ENCODE peak calls at places on chromosomes 3 and 15, in eight cellular contexts. V is CD8-positive, alpha-beta memory T cell; B is stomach; U is psoas muscle; D is OCI-LY7; Z is coronary artery; R is AG04450; H is testis. K is an unnamed sample.

GRCh38 chr15:101710806-101711205 is 13.5 kb downstream of the TARS3 start:
- DNase-seq in U (no peak), Z (no peak), R (peak), H (no peak), B (no peak), V (no peak), D (no peak), K (no peak)

GRCh38 chr3:127115691-127116351 is 77.1 kb upstream of the PRR23E start:
- DNase-seq in R (no peak), V (no peak), Z (peak), U (no peak), D (no peak), H (no peak), B (no peak), K (peak)

GRCh38 chr3:38297947-38298711 is 16.0 kb downstream of the SLC22A14 start:
- DNase-seq in D (peak), B (no peak), V (no peak), U (no peak), R (no peak), Z (no peak), H (no peak), K (no peak)

GRCh38 chr3:125219261-125219701 is 6.7 kb upstream of the SLC12A8 start:
- DNase-seq in H (no peak), Z (no peak), V (no peak), D (no peak), R (no peak), B (no peak), U (no peak), K (no peak)

GRCh38 chr15:94523873-94524272 is 292.5 kb downstream of the MCTP2 start:
- DNase-seq in U (no peak), R (no peak), H (no peak), V (no peak), Z (no peak), D (no peak), B (no peak), K (no peak)

GRCh38 chr3:29416514-29416913 is 135.6 kb downstream of the RBMS3 start:
- DNase-seq in H (no peak), V (no peak), U (no peak), D (no peak), B (no peak), R (no peak), Z (no peak), K (no peak)

GRCh38 chr15:59904450-59904979 is 99.6 kb upstream of the FOXB1 start:
- DNase-seq in B (no peak), V (no peak), D (no peak), R (no peak), U (no peak), H (no peak), Z (no peak), K (no peak)

GRCh38 chr15:72766780-72767179 is 16.8 kb downstream of the ADPGK start:
- DNase-seq in V (no peak), B (no peak), Z (no peak), D (no peak), H (no peak), R (no peak), U (no peak), K (no peak)

GRCh38 chr3:147807773-147808172 is 398.6 kb downstream of the ZIC1 start:
- DNase-seq in R (no peak), D (no peak), B (no peak), Z (no peak), U (no peak), V (no peak), H (no peak), K (no peak)

GRCh38 chr3:38662544-38662943 is 13.1 kb upstream of the SCN5A start:
- DNase-seq in B (no peak), D (peak), V (no peak), Z (no peak), R (no peak), H (peak), U (no peak), K (no peak)

GRCh38 chr3:9398715-9399708 is 1.6 kb downstream of the SETD5 start:
- DNase-seq in V (no peak), R (no peak), U (no peak), B (no peak), H (peak), D (peak), Z (no peak), K (no peak)

GRCh38 chr3:71237661-71238060 is 345.9 kb downstream of the FOXP1 start:
- DNase-seq in R (no peak), Z (no peak), V (no peak), H (no peak), B (no peak), D (no peak), U (no peak), K (no peak)

GRCh38 chr3:12629560-12629959 is 34.4 kb downstream of the RAF1 start:
- DNase-seq in Z (no peak), V (no peak), D (no peak), B (peak), R (no peak), U (no peak), H (no peak), K (peak)

GRCh38 chr3:158552124-158552523 is 18.9 kb upstream of the MLF1 start:
- DNase-seq in H (no peak), Z (no peak), U (no peak), R (no peak), V (no peak), B (no peak), D (no peak), K (no peak)

GRCh38 chr3:184173374-184173722 is 1.3 kb upstream of the AP2M1 start:
- DNase-seq in D (no peak), B (no peak), V (no peak), Z (no peak), U (no peak), R (no peak), H (no peak), K (no peak)

GRCh38 chr3:184172681-184173373 is 1.8 kb upstream of the AP2M1 start:
- DNase-seq in V (no peak), B (no peak), Z (no peak), D (no peak), H (no peak), R (no peak), U (no peak), K (no peak)

GRCh38 chr3:184174278-184174645 is 393 bp upstream of the AP2M1 start:
- DNase-seq in H (no peak), D (no peak), R (no peak), Z (no peak), B (no peak), V (no peak), U (no peak), K (no peak)

GRCh38 chr3:184169896-184170875 is 4.5 kb upstream of the AP2M1 start:
- DNase-seq in B (no peak), Z (no peak), D (no peak), U (no peak), H (no peak), V (no peak), R (no peak), K (no peak)

GRCh38 chr3:184171562-184171961 is 3.1 kb upstream of the AP2M1 start:
- DNase-seq in R (no peak), H (no peak), B (no peak), Z (no peak), U (no peak), D (no peak), V (no peak), K (no peak)
- H3K27ac ChIP-seq in R (peak), H (no peak), B (no peak), Z (no peak), U (no peak), D (no peak), V (no peak), K (no peak)

GRCh38 chr15:68674975-68675374 is 96.2 kb downstream of the CORO2B start:
- DNase-seq in R (no peak), H (no peak), D (peak), U (no peak), Z (peak), B (no peak), V (no peak), K (no peak)
- H3K27ac ChIP-seq in R (no peak), H (no peak), D (no peak), U (no peak), Z (no peak), B (no peak), V (no peak), K (no peak)

GRCh38 chr3:146712826-146713225 is 107.7 kb upstream of the PLSCR5 start:
- DNase-seq in H (no peak), B (no peak), V (no peak), Z (no peak), D (no peak), U (no peak), R (no peak), K (no peak)
- H3K27ac ChIP-seq in H (no peak), B (no peak), V (no peak), Z (no peak), D (no peak), U (no peak), R (no peak), K (no peak)

GRCh38 chr15:41811432-41812195 is 16.3 kb upstream of the JMJD7 start:
- DNase-seq in V (peak), H (peak), Z (peak), U (peak), B (peak), R (peak), D (peak), K (peak)

GRCh38 chr15:41809121-41809520 is 18.8 kb upstream of the JMJD7 start:
- DNase-seq in R (no peak), Z (no peak), U (no peak), V (no peak), H (no peak), B (no peak), D (no peak), K (no peak)

GRCh38 chr15:41810651-41811431 is 17.1 kb upstream of the JMJD7 start:
- DNase-seq in H (no peak), Z (no peak), U (no peak), R (no peak), D (peak), V (no peak), B (no peak), K (no peak)

GRCh38 chr15:41806291-41807181 is 21.4 kb upstream of the JMJD7 start:
- DNase-seq in H (peak), Z (no peak), V (no peak), U (no peak), R (no peak), B (peak), D (no peak), K (no peak)

GRCh38 chr15:41809526-41810220 is 18.2 kb upstream of the JMJD7 start:
- DNase-seq in U (no peak), H (no peak), D (no peak), B (no peak), R (no peak), Z (no peak), V (no peak), K (no peak)
- H3K27ac ChIP-seq in U (no peak), H (no peak), D (no peak), B (no peak), R (no peak), Z (no peak), V (no peak), K (no peak)

DNA sequence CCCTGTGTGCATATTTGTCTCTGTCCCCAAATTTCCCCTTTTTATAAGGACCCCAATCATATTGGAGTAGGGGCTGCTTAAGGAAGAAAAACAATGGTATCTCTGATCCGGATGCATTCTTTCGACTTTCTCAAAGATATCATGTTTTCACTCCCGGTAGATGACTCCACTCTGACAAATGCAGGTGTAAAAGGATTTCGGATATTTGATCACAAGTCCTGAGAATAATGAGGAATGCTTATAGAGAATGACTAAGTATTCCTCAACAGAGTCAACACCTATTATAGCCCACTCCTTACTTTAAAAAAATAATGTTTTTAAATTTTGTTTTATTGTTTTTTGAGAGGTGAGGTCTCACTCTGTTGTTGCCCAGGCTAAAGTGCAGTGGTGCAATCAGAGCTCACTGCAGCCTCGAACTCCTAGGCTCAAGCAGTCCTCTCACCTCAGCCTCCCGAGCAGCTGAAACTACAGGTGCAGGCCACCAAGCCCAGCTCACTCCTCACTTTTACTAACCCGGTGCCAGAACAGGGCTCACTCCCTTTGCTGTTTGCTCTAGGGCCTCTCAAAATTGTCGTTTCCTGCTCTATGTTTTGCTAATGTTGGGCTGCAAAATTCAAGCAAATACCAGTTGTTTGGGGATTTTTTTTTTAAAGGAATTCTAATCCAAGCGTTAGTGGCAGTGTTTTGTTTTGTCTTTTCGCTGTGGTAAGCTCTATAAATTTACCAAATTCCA is 24.6 kb downstream of the COL8A1 start:
- DNase-seq in H (no peak), U (no peak), R (no peak), B (no peak), V (no peak), Z (no peak), D (no peak), K (no peak)
- H3K27ac ChIP-seq in H (no peak), U (no peak), R (no peak), B (no peak), V (no peak), Z (peak), D (no peak), K (peak)

DNA sequence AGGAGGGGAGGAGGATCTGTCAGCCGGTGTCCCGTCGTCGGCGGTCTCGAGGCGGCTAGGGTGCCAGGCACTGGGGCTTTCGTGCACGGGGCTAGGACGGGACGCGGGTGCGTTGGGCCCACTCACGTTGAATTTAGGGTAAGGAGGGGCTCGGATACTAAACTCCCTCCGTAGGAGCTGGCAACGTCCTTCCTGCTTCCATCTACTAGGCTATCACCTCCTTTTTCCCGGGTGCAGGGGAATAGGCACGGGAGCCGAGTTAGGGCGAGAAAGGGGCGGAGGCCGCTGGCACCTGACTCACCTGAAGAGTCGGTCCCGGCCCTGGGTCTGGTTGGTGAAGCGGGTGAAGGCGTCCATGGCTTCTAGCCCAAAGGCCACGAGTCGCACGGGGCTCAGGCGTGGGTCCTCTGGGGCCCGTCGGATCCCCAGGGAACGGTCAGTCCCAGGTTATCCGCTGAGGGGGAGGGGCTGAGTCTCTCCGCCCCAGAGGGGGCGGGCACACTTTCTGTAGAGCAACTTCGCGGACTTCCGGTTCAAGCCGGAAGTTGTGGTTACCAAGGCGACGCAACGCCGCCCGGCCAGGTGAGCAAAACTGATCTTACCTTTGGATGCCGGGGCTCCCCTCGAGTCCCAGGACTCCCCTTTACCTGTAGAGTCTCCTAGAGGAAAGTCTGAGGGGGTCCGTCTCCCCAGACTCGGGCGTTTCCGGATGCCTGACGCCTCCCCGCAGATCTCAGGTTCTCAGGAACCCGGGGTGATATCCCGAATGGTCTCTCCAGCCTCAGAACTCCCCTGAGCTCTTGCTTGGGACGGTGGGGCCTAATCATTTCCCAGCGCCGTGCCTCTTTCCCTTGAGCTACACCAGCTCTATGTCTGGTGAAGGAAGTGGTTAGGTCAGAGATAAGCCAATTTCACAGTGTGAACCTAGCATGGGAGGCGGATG is at the start of the genes PEX11A and WDR93:
- DNase-seq in B (peak), V (peak), Z (peak), R (peak), D (peak), U (peak), H (peak), K (peak)
- H3K27ac ChIP-seq in B (peak), V (peak), Z (peak), R (no peak), D (no peak), U (peak), H (peak), K (peak)

K was measured in tibial artery.